ENCODE peak calls at places on chromosomes 4 and X, in four cellular contexts. T, J, V and K are unnamed samples.

GRCh38 chr4:139245590-139245989 is 34.4 kb downstream of the MGARP start:
- DNase-seq in T (no peak), J (peak), V (peak), K (no peak)

GRCh38 chrX:46333550-46333949 is 211.7 kb downstream of the ZNF674 start:
- DNase-seq in J (peak), T (no peak), V (peak), K (no peak)

GRCh38 chr4:176360446-176360845 is 40.7 kb downstream of the SPCS3 start:
- DNase-seq in T (no peak), J (peak), V (no peak), K (no peak)

GRCh38 chr4:147582386-147583077 is 34.7 kb upstream of the TMEM184C start:
- DNase-seq in V (peak), T (no peak), J (no peak), K (no peak)

GRCh38 chrX:70769659-70770232 is 138.8 kb downstream of the TEX11 start:
- DNase-seq in J (no peak), V (peak), T (no peak), K (no peak)

GRCh38 chr4:168475745-168476144 is 4.5 kb downstream of the DDX60L start:
- DNase-seq in T (no peak), V (peak), J (no peak), K (no peak)

GRCh38 chr4:144705861-144706590 is 60.1 kb downstream of the HHIP start:
- DNase-seq in T (no peak), V (no peak), J (no peak), K (no peak)

GRCh38 chrX:111020283-111020682 is 75.7 kb upstream of the PAK3 start:
- DNase-seq in T (no peak), V (no peak), J (no peak), K (no peak)

GRCh38 chrX:76148011-76148665 is 24.7 kb upstream of the PBDC1 start:
- DNase-seq in V (peak), T (no peak), J (peak), K (no peak)

GRCh38 chrX:41334866-41335589 is 1.1 kb downstream of the DDX3X start:
- DNase-seq in T (no peak), V (peak), J (peak), K (no peak)